ENCODE peak calls at places on chromosomes 12 and 14, in nine cellular contexts. O is IMR-90, S is stomach, I is uterus, K is gastrocnemius medialis, Q is MM.1S, B is PC-9, L is keratinocyte, H is Caco-2. D is an unnamed sample.
A peak's percentile ranks its signal among the peaks of the same experiment; 100 is the strongest.

GRCh38 chr12:123427036-123427769 is 9.3 kb downstream of the RILPL2 start:
- DNase-seq in O (no peak), S (no peak), I (no peak), K (no peak), Q (peak; percentile 67), B (no peak), L (no peak), H (no peak), D (no peak)

GRCh38 chr12:24945039-24945438 is 3.9 kb downstream of the BCAT1 start:
- DNase-seq in O (no peak), S (no peak), I (no peak), K (no peak), Q (no peak), B (no peak), L (no peak), H (no peak), D (peak; percentile 50)

GRCh38 chr14:68255697-68256178 is 436.2 kb downstream of the RAD51B start:
- DNase-seq in O (peak; percentile 93), S (no peak), I (no peak), K (no peak), Q (no peak), B (peak; percentile 33), L (no peak), H (no peak), D (peak; percentile 54)

GRCh38 chr14:76719664-76720063 is 41.6 kb upstream of the VASH1 start:
- DNase-seq in O (no peak), S (no peak), I (no peak), K (peak; percentile 35), Q (no peak), B (no peak), L (no peak), H (no peak), D (no peak)

GRCh38 chr12:124567035-124567672 is at the start of gene NCOR2:
- DNase-seq in O (no peak), S (no peak), I (peak; percentile 58), K (no peak), Q (peak; percentile 29), B (peak; percentile 35), L (no peak), H (peak; percentile 42), D (no peak)

GRCh38 chr12:53097207-53097563 is 282 bp upstream of the IGFBP6 start:
- DNase-seq in O (peak; percentile 35), S (no peak), I (no peak), K (no peak), Q (no peak), B (no peak), L (no peak), H (no peak), D (no peak)

GRCh38 chr12:1633459-1633858 is 4.4 kb downstream of the WNT5B start:
- DNase-seq in O (no peak), S (no peak), I (no peak), K (no peak), Q (no peak), B (no peak), L (no peak), H (no peak), D (no peak)

GRCh38 chr12:6273931-6274687 is 36.4 kb upstream of the PLEKHG6 start:
- DNase-seq in O (no peak), S (no peak), I (no peak), K (no peak), Q (no peak), B (peak; percentile 93), L (no peak), H (no peak), D (no peak)

GRCh38 chr12:90460681-90461080 is 494.3 kb downstream of the CCER1 start:
- DNase-seq in O (no peak), S (no peak), I (no peak), K (no peak), Q (no peak), B (no peak), L (no peak), H (no peak), D (peak; percentile 1)

GRCh38 chr12:30691122-30691879 is 4.4 kb downstream of the IPO8 start:
- DNase-seq in O (peak; percentile 85), S (no peak), I (no peak), K (peak; percentile 74), Q (no peak), B (peak; percentile 19), L (no peak), H (peak; percentile 5), D (peak; percentile 81)

GRCh38 chr14:30656190-30656632 is 34.1 kb downstream of the SCFD1 start:
- DNase-seq in O (peak; percentile 26), S (no peak), I (peak; percentile 20), K (no peak), Q (peak; percentile 10), B (peak; percentile 3), L (no peak), H (peak; percentile 38), D (peak; percentile 54)

GRCh38 chr12:25382311-25383106 is 131.8 kb upstream of the KRAS start:
- DNase-seq in O (no peak), S (no peak), I (no peak), K (no peak), Q (no peak), B (no peak), L (no peak), H (no peak), D (no peak)

GRCh38 chr12:53502331-53502730 is 1.2 kb downstream of the TARBP2 start:
- DNase-seq in O (no peak), S (no peak), I (peak; percentile 67), K (no peak), Q (no peak), B (no peak), L (no peak), H (no peak), D (no peak)

GRCh38 chr12:125296701-125297100 is 231.5 kb downstream of the AACS start:
- DNase-seq in O (no peak), S (no peak), I (no peak), K (no peak), Q (no peak), B (no peak), L (no peak), H (no peak), D (no peak)

GRCh38 chr12:5716221-5716620 is 228.8 kb downstream of the ANO2 start:
- DNase-seq in O (peak; percentile 43), S (no peak), I (no peak), K (no peak), Q (no peak), B (no peak), L (no peak), H (no peak), D (peak; percentile 5)

GRCh38 chr14:61188196-61188595 is 92.9 kb downstream of the TMEM30B start:
- DNase-seq in O (no peak), S (no peak), I (peak; percentile 41), K (peak; percentile 73), Q (no peak), B (peak; percentile 67), L (no peak), H (no peak), D (no peak)

GRCh38 chr12:109115758-109116610 is at the start of gene ACACB:
- DNase-seq in O (no peak), S (peak; percentile 86), I (peak; percentile 34), K (peak; percentile 98), Q (no peak), B (no peak), L (no peak), H (peak; percentile 30), D (no peak)
- H3K4me3 ChIP-seq in O (no peak within 1 kb of the TSS), S (peak within 1 kb of the TSS; percentile 26), I (no peak within 1 kb of the TSS), K (peak within 1 kb of the TSS; percentile 67), Q (no peak within 1 kb of the TSS), B (no peak within 1 kb of the TSS), L (no peak within 1 kb of the TSS), H (no peak within 1 kb of the TSS), D (no peak within 1 kb of the TSS)

DNA sequence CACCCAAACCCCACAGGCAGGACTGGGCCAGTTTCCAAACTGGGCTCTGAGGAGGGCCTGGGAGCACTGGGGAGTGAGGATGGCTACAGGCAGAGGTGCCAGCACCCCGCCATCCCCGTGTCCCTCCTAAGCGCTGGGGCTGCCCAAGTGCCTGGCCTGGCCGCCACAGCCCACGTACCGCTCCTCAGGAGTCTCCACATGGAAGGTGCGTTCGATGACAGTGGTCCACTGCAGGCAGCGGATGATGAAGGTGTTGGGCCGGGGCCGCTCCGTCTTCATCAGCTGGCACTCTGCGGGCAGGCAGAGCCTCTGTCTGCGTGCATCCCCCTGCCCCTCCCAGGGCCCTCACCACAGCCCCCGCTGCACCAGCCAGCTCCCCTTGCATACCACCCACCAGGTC is 19.1 kb downstream of the AKT1 start:
- DNase-seq in O (no peak), S (no peak), I (no peak), K (no peak), Q (no peak), B (no peak), L (no peak), H (no peak), D (no peak)
- H3K36me3 ChIP-seq in O (peaks cover 64% of the 10 kb centered on the region), S (peaks cover 74% of the 10 kb centered on the region), I (no peaks in the 10 kb centered on the region), K (peaks cover 31% of the 10 kb centered on the region), Q (no peaks in the 10 kb centered on the region), B (no peaks in the 10 kb centered on the region), L (peaks cover 24% of the 10 kb centered on the region), H (peaks cover 2% of the 10 kb centered on the region), D (peaks cover 39% of the 10 kb centered on the region)

DNA sequence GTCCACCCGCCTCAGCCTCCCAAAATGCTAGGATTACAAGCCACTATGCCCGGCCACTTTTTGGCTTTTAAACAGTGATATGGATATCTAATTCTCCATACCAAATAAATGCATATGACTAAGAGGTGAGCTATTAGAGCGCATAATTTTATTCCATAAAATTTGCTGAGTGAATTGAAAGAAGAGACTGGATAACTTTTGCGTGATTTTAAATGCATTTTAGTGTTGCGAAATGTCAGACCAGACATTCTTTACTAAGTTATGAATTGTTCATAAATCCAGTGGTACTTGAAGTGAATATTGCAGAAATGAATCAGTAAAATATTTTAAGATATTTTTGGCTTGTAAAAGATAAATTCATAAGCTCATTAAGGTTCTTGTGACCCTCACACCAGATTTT is 50.9 kb upstream of the DIP2B start:
- DNase-seq in O (peak; percentile 37), S (no peak), I (no peak), K (no peak), Q (no peak), B (no peak), L (no peak), H (no peak), D (no peak)
- TF ChIP-seq CTCF in O (no peak), S (no peak), I (no peak), K (no peak), Q (no peak), B (no peak), L (no peak), H (no peak), D (no peak)

GRCh38 chr14:52032196-52032865 is 36.5 kb downstream of the NID2 start:
- DNase-seq in O (no peak), S (no peak), I (no peak), K (no peak), Q (no peak), B (no peak), L (no peak), H (no peak), D (no peak)

GRCh38 chr14:52026921-52027320 is 37.6 kb downstream of the RTRAF start:
- DNase-seq in O (no peak), S (no peak), I (no peak), K (no peak), Q (no peak), B (no peak), L (no peak), H (no peak), D (no peak)

GRCh38 chr14:52033131-52033642 is 35.7 kb downstream of the NID2 start:
- DNase-seq in O (peak; percentile 55), S (no peak), I (no peak), K (no peak), Q (no peak), B (peak; percentile 43), L (no peak), H (no peak), D (no peak)

GRCh38 chr14:52029881-52030280 is 39.0 kb downstream of the NID2 start:
- DNase-seq in O (no peak), S (no peak), I (no peak), K (no peak), Q (no peak), B (no peak), L (no peak), H (no peak), D (no peak)

GRCh38 chr14:52031781-52032180 is 37.1 kb downstream of the NID2 start:
- DNase-seq in O (peak; percentile 78), S (no peak), I (peak; percentile 60), K (no peak), Q (no peak), B (no peak), L (no peak), H (no peak), D (no peak)
- H3K4me3 ChIP-seq in O (no peak overlapping the region), S (no peak overlapping the region), I (no peak overlapping the region), K (no peak overlapping the region), Q (no peak overlapping the region), B (no peak overlapping the region), L (no peak overlapping the region), H (no peak overlapping the region), D (no peak overlapping the region)